ENCODE peak calls at places on chromosomes 11 and 22, in four cellular contexts. C, P, U and Z are unnamed samples.

GRCh38 chr11:35541621-35542375 is 16.4 kb upstream of the PAMR1 start:
- DNase-seq in C (peak), P (no peak), U (no peak), Z (no peak)

GRCh38 chr11:128417607-128418324 is 169.6 kb downstream of the ETS1 start:
- DNase-seq in C (peak), P (no peak), U (no peak), Z (no peak)

GRCh38 chr11:69468911-69469885 is 12.3 kb upstream of the LINC01488 start:
- DNase-seq in C (no peak), P (no peak), U (peak), Z (no peak)

GRCh38 chr11:134538793-134539192 is 126.8 kb upstream of the B3GAT1 start:
- DNase-seq in C (no peak), P (no peak), U (no peak), Z (no peak)

GRCh38 chr11:125701858-125702621 is 21.4 kb upstream of the ACRV1 start:
- DNase-seq in C (no peak), P (no peak), U (no peak), Z (no peak)

GRCh38 chr11:1307998-1308744 is 1.3 kb downstream of the TOLLIP start:
- DNase-seq in C (no peak), P (no peak), U (no peak), Z (no peak)

GRCh38 chr22:33302049-33302545 is 243.9 kb upstream of the SYN3 start:
- DNase-seq in C (peak), P (peak), U (peak), Z (peak)

GRCh38 chr11:33636104-33636503 is 64.5 kb downstream of the C11orf91 start:
- DNase-seq in C (peak), P (no peak), U (no peak), Z (no peak)

GRCh38 chr11:19803506-19803998 is 90.9 kb downstream of the NAV2 start:
- DNase-seq in C (peak), P (no peak), U (no peak), Z (no peak)

GRCh38 chr11:17703951-17704350 is 15.4 kb upstream of the MYOD1 start:
- DNase-seq in C (peak), P (no peak), U (no peak), Z (no peak)

GRCh38 chr11:41281131-41281742 is 178.2 kb downstream of the LRRC4C start:
- DNase-seq in C (peak), P (no peak), U (no peak), Z (no peak)

GRCh38 chr22:44566911-44567310 is 68.9 kb upstream of the RTL6 start:
- DNase-seq in C (no peak), P (no peak), U (peak), Z (no peak)

GRCh38 chr11:129639300-129639699 is 176.3 kb upstream of the TMEM45B start:
- DNase-seq in C (peak), P (no peak), U (no peak), Z (no peak)

GRCh38 chr11:121391914-121392313 is 60.2 kb upstream of the SORL1 start:
- DNase-seq in C (peak), P (no peak), U (no peak), Z (no peak)

GRCh38 chr11:128904872-128905344 is 13.8 kb downstream of the KCNJ5 start:
- DNase-seq in C (peak), P (no peak), U (peak), Z (no peak)

GRCh38 chr11:120622189-120622912 is 110.8 kb downstream of the GRIK4 start:
- DNase-seq in C (no peak), P (no peak), U (peak), Z (no peak)

GRCh38 chr22:46136539-46137217 is 13.6 kb upstream of the PPARA start:
- DNase-seq in C (no peak), P (no peak), U (peak), Z (no peak)